ENCODE peak calls at places on chromosome 10, in seven cellular contexts. K, F, J, S, G, L and R are unnamed samples.

GRCh38 chr10:32371101-32371500 is 24.1 kb upstream of the EPC1 start:
- DNase-seq in K (no peak), F (no peak), J (no peak), S (no peak), G (no peak), L (no peak), R (no peak)

GRCh38 chr10:24393206-24393605 is 184.3 kb downstream of the KIAA1217 start:
- DNase-seq in K (no peak), F (no peak), J (no peak), S (peak; percentile 93), G (no peak), L (no peak), R (no peak)

GRCh38 chr10:50326757-50327701 is 75.7 kb upstream of the ASAH2 start:
- DNase-seq in K (peak; percentile 54), F (no peak), J (peak; percentile 70), S (no peak), G (no peak), L (no peak), R (no peak)

GRCh38 chr10:8962249-8962648 is 907.8 kb downstream of the GATA3 start:
- DNase-seq in K (no peak), F (no peak), J (no peak), S (no peak), G (no peak), L (no peak), R (no peak)

GRCh38 chr10:24849051-24849450 is 103.4 kb downstream of the PRTFDC1 start:
- DNase-seq in K (no peak), F (no peak), J (no peak), S (no peak), G (no peak), L (no peak), R (no peak)

GRCh38 chr10:101267336-101267735 is 38.1 kb upstream of the LBX1 start:
- DNase-seq in K (no peak), F (no peak), J (no peak), S (peak; percentile 66), G (no peak), L (no peak), R (no peak)

GRCh38 chr10:112236486-112236885 is 46.7 kb upstream of the TECTB start:
- DNase-seq in K (no peak), F (no peak), J (no peak), S (no peak), G (no peak), L (no peak), R (no peak)

GRCh38 chr10:117743517-117743916 is 201.0 kb downstream of the EMX2 start:
- DNase-seq in K (no peak), F (no peak), J (no peak), S (no peak), G (no peak), L (no peak), R (no peak)

GRCh38 chr10:91137822-91138221 is 82.6 kb upstream of the PCGF5 start:
- DNase-seq in K (no peak), F (no peak), J (no peak), S (no peak), G (no peak), L (no peak), R (no peak)

GRCh38 chr10:78552261-78552811 is 516.4 kb upstream of the ZMIZ1 start:
- DNase-seq in K (peak; percentile 86), F (no peak), J (peak; percentile 18), S (peak; percentile 45), G (no peak), L (no peak), R (no peak)

GRCh38 chr10:74445493-74445892 is 294.5 kb downstream of the ADK start:
- DNase-seq in K (no peak), F (no peak), J (no peak), S (no peak), G (no peak), L (no peak), R (no peak)

GRCh38 chr10:124640538-124641231 is 103.5 kb downstream of the FAM53B start:
- DNase-seq in K (no peak), F (no peak), J (no peak), S (no peak), G (no peak), L (no peak), R (peak; percentile 76)

GRCh38 chr10:30384791-30385201 is 35.7 kb upstream of the MTPAP start:
- DNase-seq in K (peak; percentile 30), F (no peak), J (no peak), S (peak; percentile 64), G (no peak), L (peak; percentile 68), R (no peak)

GRCh38 chr10:1577371-1577770 is 160.0 kb downstream of the ADARB2 start:
- DNase-seq in K (no peak), F (no peak), J (no peak), S (no peak), G (no peak), L (no peak), R (no peak)

GRCh38 chr10:50506861-50507573 is 116.7 kb downstream of the SGMS1 start:
- DNase-seq in K (no peak), F (no peak), J (no peak), S (no peak), G (no peak), L (no peak), R (no peak)

GRCh38 chr10:96082153-96082552 is 38.8 kb downstream of the CCNJ start:
- DNase-seq in K (no peak), F (no peak), J (no peak), S (no peak), G (no peak), L (no peak), R (no peak)

GRCh38 chr10:114174462-114175190 is 623 bp upstream of the CCDC186 start:
- DNase-seq in K (no peak), F (peak; percentile 10), J (no peak), S (no peak), G (no peak), L (no peak), R (peak; percentile 85)

GRCh38 chr10:69703766-69704191 is 73.7 kb downstream of the FAM241B start:
- DNase-seq in K (no peak), F (no peak), J (peak; percentile 86), S (no peak), G (no peak), L (no peak), R (no peak)

GRCh38 chr10:4549254-4549653 is 276.8 kb upstream of the AKR1E2 start:
- DNase-seq in K (no peak), F (no peak), J (no peak), S (no peak), G (no peak), L (no peak), R (no peak)

GRCh38 chr10:110989016-110989415 is 69.6 kb downstream of the SHOC2 start:
- DNase-seq in K (peak; percentile 30), F (no peak), J (no peak), S (no peak), G (no peak), L (no peak), R (no peak)

GRCh38 chr10:106387063-106387462 is 777.4 kb downstream of the SORCS1 start:
- DNase-seq in K (peak; percentile 13), F (no peak), J (no peak), S (no peak), G (no peak), L (no peak), R (no peak)

GRCh38 chr10:24974978-24975377 is 22.6 kb upstream of the PRTFDC1 start:
- DNase-seq in K (peak; percentile 78), F (no peak), J (peak; percentile 76), S (no peak), G (no peak), L (peak; percentile 38), R (no peak)

GRCh38 chr10:84267503-84268126 is 22.8 kb downstream of the RGR start:
- DNase-seq in K (peak; percentile 48), F (peak; percentile 40), J (no peak), S (peak; percentile 67), G (peak; percentile 34), L (no peak), R (peak; percentile 21)

GRCh38 chr10:11555556-11555955 is 55.9 kb downstream of the USP6NL start:
- DNase-seq in K (no peak), F (no peak), J (no peak), S (no peak), G (no peak), L (no peak), R (no peak)

GRCh38 chr10:5606864-5607263 is 59.5 kb downstream of the ASB13 start:
- DNase-seq in K (no peak), F (no peak), J (no peak), S (no peak), G (no peak), L (no peak), R (no peak)

GRCh38 chr10:88952647-88953111 is at the start of gene ACTA2:
- DNase-seq in K (peak; percentile 65), F (no peak), J (no peak), S (peak; percentile 28), G (no peak), L (no peak), R (no peak)

GRCh38 chr10:58593008-58593407 is 80.3 kb downstream of the BICC1 start:
- DNase-seq in K (no peak), F (no peak), J (no peak), S (no peak), G (no peak), L (no peak), R (no peak)

GRCh38 chr10:24822557-24822956 is 98.9 kb upstream of the ARHGAP21 start:
- DNase-seq in K (no peak), F (no peak), J (no peak), S (no peak), G (no peak), L (no peak), R (no peak)

GRCh38 chr10:43216931-43217562 is 49.8 kb downstream of the RASGEF1A start:
- DNase-seq in K (no peak), F (no peak), J (no peak), S (no peak), G (no peak), L (no peak), R (no peak)

GRCh38 chr10:86857097-86857825 is 100.2 kb downstream of the MMRN2 start:
- DNase-seq in K (peak; percentile 55), F (no peak), J (peak; percentile 4), S (no peak), G (no peak), L (no peak), R (no peak)

GRCh38 chr10:31940839-31941653 is 12.4 kb upstream of the ARHGAP12 start:
- DNase-seq in K (peak; percentile 83), F (no peak), J (peak; percentile 91), S (peak; percentile 36), G (no peak), L (no peak), R (no peak)

GRCh38 chr10:113273151-113273876 is 279.5 kb upstream of the HABP2 start:
- DNase-seq in K (peak; percentile 62), F (no peak), J (no peak), S (peak; percentile 37), G (no peak), L (no peak), R (peak; percentile 39)

GRCh38 chr10:128274938-128275337 is 148.7 kb upstream of the MKI67 start:
- DNase-seq in K (no peak), F (no peak), J (no peak), S (no peak), G (no peak), L (no peak), R (peak; percentile 45)

GRCh38 chr10:42454313-42454712 is 184.1 kb downstream of the ZNF33B start:
- DNase-seq in K (no peak), F (no peak), J (no peak), S (no peak), G (no peak), L (no peak), R (no peak)

GRCh38 chr10:62610649-62611229 is 193.8 kb upstream of the ADO start:
- DNase-seq in K (peak; percentile 85), F (peak; percentile 39), J (no peak), S (peak; percentile 85), G (peak; percentile 48), L (peak; percentile 79), R (peak; percentile 61)

GRCh38 chr10:127346604-127347003 is 150.2 kb upstream of the INSYN2A start:
- DNase-seq in K (no peak), F (no peak), J (no peak), S (peak; percentile 72), G (no peak), L (no peak), R (no peak)